ENCODE peak calls at places on chromosome 6, in five cellular contexts. J is fibroblast of lung, M is left lung, N is trophoblast cell, S is lower lobe of right lung. I is an unnamed sample.
A peak's percentile ranks its signal among the peaks of the same experiment; 100 is the strongest.

GRCh38 chr6:70277480-70277879 is 25.4 kb downstream of the COL9A1 start:
- DNase-seq in J (peak; percentile 86), M (no peak), N (no peak), S (no peak), I (peak; percentile 27)

GRCh38 chr6:112038756-112039430 is 15.0 kb upstream of the CCN6 start:
- DNase-seq in J (no peak), M (no peak), N (peak; percentile 24), S (no peak), I (no peak)

GRCh38 chr6:39407446-39407993 is 85.0 kb upstream of the KCNK16 start:
- DNase-seq in J (no peak), M (no peak), N (no peak), S (no peak), I (no peak)

GRCh38 chr6:111411046-111411445 is 72.0 kb downstream of the REV3L start:
- DNase-seq in J (no peak), M (no peak), N (no peak), S (no peak), I (no peak)

GRCh38 chr6:490251-491037 is 98.9 kb downstream of the IRF4 start:
- DNase-seq in J (no peak), M (no peak), N (no peak), S (no peak), I (no peak)

GRCh38 chr6:148898360-148899005 is 151.7 kb downstream of the UST start:
- DNase-seq in J (peak; percentile 39), M (no peak), N (no peak), S (no peak), I (no peak)

GRCh38 chr6:73714227-73714626 is 18.2 kb downstream of the CD109 start:
- DNase-seq in J (no peak), M (no peak), N (no peak), S (no peak), I (no peak)

GRCh38 chr6:20534906-20535305 is 649 bp downstream of the CDKAL1 start:
- DNase-seq in J (no peak), M (no peak), N (no peak), S (no peak), I (no peak)

GRCh38 chr6:52635049-52635577 is 35.8 kb upstream of the TMEM14A start:
- DNase-seq in J (no peak), M (no peak), N (no peak), S (no peak), I (no peak)

GRCh38 chr6:106470811-106471210 is 110.3 kb downstream of the CRYBG1 start:
- DNase-seq in J (no peak), M (no peak), N (no peak), S (no peak), I (no peak)

GRCh38 chr6:33671381-33672072 is 40.0 kb downstream of the UQCC2 start:
- DNase-seq in J (no peak), M (no peak), N (no peak), S (no peak), I (no peak)
- H3K27ac ChIP-seq in J (peak overlapping the region; percentile 14), M (no peak overlapping the region), N (no peak overlapping the region), S (no peak overlapping the region), I (no peak overlapping the region)

DNA sequence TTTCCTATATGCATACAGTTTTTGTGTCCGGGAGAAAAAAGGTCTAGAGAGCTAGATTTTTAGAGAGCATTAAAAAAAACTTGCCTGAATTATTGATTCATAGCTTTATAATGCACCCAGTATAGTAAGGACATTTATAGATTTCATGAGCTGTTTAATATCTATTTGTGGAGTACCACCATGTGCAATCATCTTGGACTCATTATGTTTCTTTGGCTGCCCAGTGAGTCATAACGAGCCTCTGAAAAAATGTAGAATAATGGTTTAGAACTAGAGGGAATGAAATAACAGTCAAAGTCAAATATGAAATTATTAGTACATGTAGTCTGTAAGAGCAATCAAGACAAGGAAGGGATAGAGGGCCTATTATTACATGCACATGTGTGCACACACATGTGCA is 350.0 kb downstream of the CD83 start:
- DNase-seq in J (peak; percentile 64), M (no peak), N (no peak), S (no peak), I (peak; percentile 26)
- H3K9me3 ChIP-seq in J (no peaks in the 10 kb centered on the region), M (no peaks in the 10 kb centered on the region), N (peaks cover 3% of the 10 kb centered on the region), S (no peaks in the 10 kb centered on the region), I (peaks cover 3% of the 10 kb centered on the region)

GRCh38 chr6:168676552-168677317 is 235.8 kb downstream of the SMOC2 start:
- DNase-seq in J (no peak), M (no peak), N (no peak), S (no peak), I (no peak)

GRCh38 chr6:168678177-168678576 is 237.2 kb downstream of the SMOC2 start:
- DNase-seq in J (no peak), M (no peak), N (peak; percentile 47), S (no peak), I (no peak)

GRCh38 chr6:168674595-168674994 is 233.6 kb downstream of the SMOC2 start:
- DNase-seq in J (no peak), M (no peak), N (no peak), S (no peak), I (no peak)

GRCh38 chr6:168675933-168676551 is 235.1 kb downstream of the SMOC2 start:
- DNase-seq in J (no peak), M (no peak), N (no peak), S (no peak), I (no peak)

DNA sequence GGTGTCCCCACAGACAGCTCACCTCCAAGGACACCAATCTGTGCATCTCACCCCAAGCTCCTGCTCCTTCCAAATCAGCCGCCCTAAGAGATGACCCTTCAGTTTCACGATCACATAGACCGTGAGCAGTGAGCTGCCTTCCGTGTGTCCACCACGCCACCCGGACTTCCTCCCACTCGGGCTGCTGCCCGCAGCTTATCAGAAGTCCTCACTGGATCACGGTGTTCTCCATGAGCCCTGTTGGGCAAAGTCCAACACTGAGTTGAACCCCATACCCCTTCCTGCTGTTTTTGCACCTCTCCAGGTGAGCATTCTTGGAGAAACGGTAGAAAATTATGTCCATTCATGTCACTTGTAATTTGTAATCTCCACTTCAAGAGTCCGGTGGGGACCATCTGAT is 234.4 kb downstream of the SMOC2 start:
- DNase-seq in J (no peak), M (no peak), N (no peak), S (no peak), I (no peak)
- H3K27ac ChIP-seq in J (no peak overlapping the region), M (no peak overlapping the region), N (no peak overlapping the region), S (no peak overlapping the region), I (no peak overlapping the region)

GRCh38 chr6:167987396-167987795 is 10.1 kb upstream of the KIF25 start:
- DNase-seq in J (no peak), M (no peak), N (no peak), S (no peak), I (no peak)

GRCh38 chr6:167984144-167984719 is 13.2 kb upstream of the KIF25 start:
- DNase-seq in J (no peak), M (no peak), N (no peak), S (no peak), I (no peak)

GRCh38 chr6:167987811-167988495 is 9.5 kb upstream of the KIF25 start:
- DNase-seq in J (no peak), M (no peak), N (no peak), S (no peak), I (no peak)

GRCh38 chr6:167985205-167985604 is 12.3 kb upstream of the KIF25 start:
- DNase-seq in J (no peak), M (no peak), N (no peak), S (no peak), I (no peak)

DNA sequence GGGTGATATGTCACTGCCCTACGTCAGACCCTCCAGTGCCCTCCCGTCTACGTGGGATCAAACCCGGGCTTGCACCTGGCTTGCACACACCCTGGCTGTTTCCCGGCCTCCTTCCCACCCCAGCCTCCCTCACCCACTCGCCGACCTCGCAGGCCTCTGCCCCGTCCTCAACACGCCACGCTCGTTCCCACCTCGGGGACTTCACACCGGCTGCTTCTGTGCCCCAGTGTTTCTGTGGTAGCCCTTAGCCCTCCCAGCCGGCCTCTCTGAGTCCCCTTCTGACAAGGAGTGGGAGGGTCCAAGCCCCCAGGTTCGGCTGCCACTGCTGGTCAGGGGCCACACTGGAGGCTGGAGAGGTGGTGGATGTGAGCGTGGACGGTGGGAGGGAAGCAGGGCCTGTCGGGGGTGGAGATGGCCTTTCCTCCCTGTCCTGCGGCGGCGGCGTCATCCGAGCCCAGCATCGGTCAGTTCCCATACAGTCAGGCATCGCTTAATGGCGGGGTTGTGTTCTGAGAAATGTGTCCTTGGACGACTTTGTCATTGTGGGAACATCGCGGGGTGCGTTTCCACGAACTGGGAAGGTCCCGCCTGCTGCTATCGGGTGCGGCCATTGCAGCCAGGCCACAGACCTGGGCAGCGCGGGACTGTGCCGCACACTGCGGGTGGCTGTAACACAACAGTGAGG is 11.4 kb upstream of the KIF25 start:
- DNase-seq in J (no peak), M (no peak), N (no peak), S (no peak), I (no peak)
- H3K9me3 ChIP-seq in J (no peaks in the 10 kb centered on the region), M (no peaks in the 10 kb centered on the region), N (peaks cover 5% of the 10 kb centered on the region), S (no peaks in the 10 kb centered on the region), I (no peaks in the 10 kb centered on the region)

GRCh38 chr6:91788501-91788900 is 1201.6 kb upstream of the MAP3K7 start:
- DNase-seq in J (no peak), M (no peak), N (no peak), S (no peak), I (no peak)

GRCh38 chr6:91781946-91782345 is 1195.1 kb upstream of the MAP3K7 start:
- DNase-seq in J (no peak), M (no peak), N (no peak), S (no peak), I (no peak)

GRCh38 chr6:91786474-91787184 is 1199.8 kb upstream of the MAP3K7 start:
- DNase-seq in J (no peak), M (no peak), N (peak; percentile 4), S (no peak), I (no peak)

GRCh38 chr6:91782789-91783188 is 1195.9 kb upstream of the MAP3K7 start:
- DNase-seq in J (no peak), M (no peak), N (no peak), S (no peak), I (no peak)
- H3K27ac ChIP-seq in J (no peak overlapping the region), M (no peak overlapping the region), N (no peak overlapping the region), S (no peak overlapping the region), I (no peak overlapping the region)

DNA sequence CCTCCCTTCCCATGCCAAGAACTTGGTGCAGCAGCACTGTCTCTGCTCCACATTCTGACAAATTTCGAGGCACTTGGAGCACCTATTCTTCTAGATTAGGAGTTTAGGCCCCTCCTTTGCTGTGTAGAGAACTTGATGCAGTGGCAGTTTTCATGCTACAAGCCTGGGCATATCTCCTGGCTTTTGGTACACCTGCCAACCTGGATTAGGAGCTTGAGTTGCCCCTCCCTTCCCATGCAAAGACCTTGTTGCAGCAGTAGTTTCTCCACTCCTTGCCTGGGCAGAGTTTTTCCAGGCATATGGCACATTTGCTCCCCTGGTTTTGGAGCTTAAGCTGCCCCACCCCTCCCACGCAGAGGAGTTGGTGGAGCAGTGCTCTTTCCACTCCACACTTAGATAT is 956.1 kb downstream of the EYS start:
- DNase-seq in J (no peak), M (no peak), N (no peak), S (no peak), I (no peak)
- H3K9me3 ChIP-seq in J (no peaks in the 10 kb centered on the region), M (no peaks in the 10 kb centered on the region), N (no peaks in the 10 kb centered on the region), S (no peaks in the 10 kb centered on the region), I (no peaks in the 10 kb centered on the region)

I was measured in PC-3.